ENCODE peak calls at places on chromosomes 4 and X, in four cellular contexts. G, A, Q and X are unnamed samples.

GRCh38 chr4:83171640-83172039 is 57.1 kb upstream of the PLAC8 start:
- DNase-seq in G (no peak), A (no peak), Q (no peak), X (no peak)

GRCh38 chr4:175371091-175371490 is 441.0 kb downstream of the GPM6A start:
- DNase-seq in G (no peak), A (no peak), Q (no peak), X (no peak)

GRCh38 chr4:113584407-113585150 is 177.0 kb downstream of the CAMK2D start:
- DNase-seq in G (no peak), A (no peak), Q (no peak), X (no peak)

GRCh38 chr4:87843936-87844335 is 11.2 kb downstream of the MEPE start:
- DNase-seq in G (peak), A (no peak), Q (no peak), X (peak)

GRCh38 chr4:84870398-84871163 is 95.9 kb downstream of the WDFY3 start:
- DNase-seq in G (no peak), A (no peak), Q (no peak), X (peak)

GRCh38 chrX:68895339-68896250 is 66.8 kb downstream of the EFNB1 start:
- DNase-seq in G (peak), A (peak), Q (peak), X (peak)

GRCh38 chr4:75708218-75708691 is 16.1 kb upstream of the USO1 start:
- DNase-seq in G (no peak), A (no peak), Q (no peak), X (no peak)

GRCh38 chr4:187480146-187481145 is 515.1 kb upstream of the ZFP42 start:
- DNase-seq in G (peak), A (no peak), Q (no peak), X (peak)

GRCh38 chr4:173652283-173652931 is 122.4 kb upstream of the HAND2 start:
- DNase-seq in G (no peak), A (no peak), Q (peak), X (no peak)

GRCh38 chrX:79287724-79288123 is 79.4 kb downstream of the ITM2A start:
- DNase-seq in G (no peak), A (no peak), Q (no peak), X (no peak)

GRCh38 chrX:38929966-38930421 is 128.7 kb downstream of the MID1IP1 start:
- DNase-seq in G (no peak), A (no peak), Q (no peak), X (peak)

GRCh38 chr4:29710519-29710918 is 1009.6 kb upstream of the PCDH7 start:
- DNase-seq in G (no peak), A (no peak), Q (no peak), X (no peak)

GRCh38 chrX:142001934-142002333 is 98.2 kb downstream of the MAGEC1 start:
- DNase-seq in G (no peak), A (no peak), Q (no peak), X (no peak)

GRCh38 chr4:151329217-151330007 is 4.0 kb upstream of the SH3D19 start:
- DNase-seq in G (no peak), A (no peak), Q (no peak), X (no peak)

GRCh38 chrX:31931225-31931624 is 859.4 kb upstream of the FTHL17 start:
- DNase-seq in G (no peak), A (no peak), Q (no peak), X (no peak)

GRCh38 chr4:140609548-140610425 is 41.0 kb upstream of the UCP1 start:
- DNase-seq in G (no peak), A (no peak), Q (no peak), X (peak)

GRCh38 chr4:158018831-158019230 is 154.0 kb downstream of the GASK1B start:
- DNase-seq in G (no peak), A (no peak), Q (no peak), X (no peak)

GRCh38 chr4:113157086-113157857 is 107.8 kb downstream of the ANK2 start:
- DNase-seq in G (no peak), A (no peak), Q (no peak), X (no peak)

GRCh38 chr4:2274320-2275043 is 12.6 kb upstream of the MXD4 start:
- DNase-seq in G (no peak), A (peak), Q (no peak), X (no peak)

GRCh38 chr4:10095296-10095991 is 21.2 kb downstream of the WDR1 start:
- DNase-seq in G (no peak), A (no peak), Q (no peak), X (no peak)

GRCh38 chr4:99808260-99808857 is 8.3 kb upstream of the DAPP1 start:
- DNase-seq in G (peak), A (peak), Q (no peak), X (peak)

GRCh38 chr4:108651068-108651794 is 832 bp downstream of the OSTC start:
- DNase-seq in G (no peak), A (no peak), Q (no peak), X (no peak)

GRCh38 chrX:154436597-154437397 is at the start of gene GDI1:
- DNase-seq in G (no peak), A (peak), Q (no peak), X (peak)

GRCh38 chrX:148365233-148365632 is 135.2 kb upstream of the AFF2 start:
- DNase-seq in G (no peak), A (no peak), Q (no peak), X (no peak)

GRCh38 chr4:26069218-26069617 is 155.2 kb downstream of the SMIM20 start:
- DNase-seq in G (no peak), A (no peak), Q (no peak), X (no peak)

GRCh38 chrX:153818571-153819397 is 11.6 kb downstream of the PDZD4 start:
- DNase-seq in G (no peak), A (peak), Q (no peak), X (peak)

GRCh38 chr4:80362578-80363181 is 27.1 kb downstream of the CFAP299 start:
- DNase-seq in G (no peak), A (peak), Q (no peak), X (no peak)

GRCh38 chr4:184348311-184349233 is 125.8 kb downstream of the IRF2 start:
- DNase-seq in G (no peak), A (no peak), Q (no peak), X (no peak)
- TF ChIP-seq POLR2A in G (no peak), A (no peak), Q (no peak), X (no peak)

GRCh38 chr4:6681191-6681590 is 12.5 kb upstream of the S100P start:
- DNase-seq in G (no peak), A (peak), Q (no peak), X (no peak)

GRCh38 chr4:6673660-6674499 is 19.8 kb upstream of the S100P start:
- DNase-seq in G (peak), A (peak), Q (peak), X (peak)

GRCh38 chr4:6674500-6675149 is 19.1 kb upstream of the S100P start:
- DNase-seq in G (no peak), A (no peak), Q (no peak), X (no peak)

GRCh38 chr4:6680372-6681034 is 13.2 kb upstream of the S100P start:
- DNase-seq in G (no peak), A (peak), Q (no peak), X (no peak)

DNA sequence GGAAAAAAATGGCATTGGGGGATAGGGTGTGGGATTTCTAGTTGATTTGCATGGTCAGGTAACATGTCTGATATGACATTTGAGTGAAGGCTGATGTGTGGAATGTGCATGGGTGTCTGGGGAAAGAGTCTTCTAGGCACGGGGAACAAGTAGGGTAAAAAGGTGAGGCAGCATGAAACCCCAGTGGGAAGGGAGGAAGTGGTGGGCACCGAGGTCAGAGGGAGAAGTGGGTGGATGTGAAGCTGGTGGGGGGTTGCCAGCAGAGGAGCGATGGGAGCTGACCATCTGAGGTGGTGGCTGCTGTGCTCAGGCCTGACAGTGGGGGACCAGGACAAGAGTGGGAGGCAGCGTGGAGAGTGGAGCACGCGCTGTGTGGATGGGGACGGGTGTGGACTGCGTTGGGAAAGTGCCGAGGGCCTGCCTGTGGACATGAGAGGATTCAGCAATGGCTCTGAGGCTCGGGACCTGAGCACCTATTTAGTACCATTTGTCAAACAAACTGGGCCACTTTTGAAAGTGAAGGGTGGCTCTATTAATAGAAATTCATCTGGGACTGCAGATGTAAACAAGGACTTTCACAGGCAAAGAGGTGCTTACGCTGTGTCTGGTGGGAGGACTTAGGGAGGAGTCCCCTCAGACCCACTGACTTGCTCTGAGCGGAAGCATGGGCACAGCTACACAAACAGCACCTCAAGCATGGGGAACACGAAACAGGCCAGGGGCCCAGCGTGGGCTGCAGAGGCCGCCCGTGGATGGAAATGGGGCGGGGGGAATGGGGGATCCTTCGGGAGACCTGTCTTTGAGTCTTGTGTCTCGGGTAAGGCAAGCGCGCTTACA is 16.7 kb upstream of the S100P start:
- DNase-seq in G (no peak), A (peak), Q (no peak), X (no peak)
- TF ChIP-seq POLR2A in G (no peak), A (no peak), Q (no peak), X (no peak)

DNA sequence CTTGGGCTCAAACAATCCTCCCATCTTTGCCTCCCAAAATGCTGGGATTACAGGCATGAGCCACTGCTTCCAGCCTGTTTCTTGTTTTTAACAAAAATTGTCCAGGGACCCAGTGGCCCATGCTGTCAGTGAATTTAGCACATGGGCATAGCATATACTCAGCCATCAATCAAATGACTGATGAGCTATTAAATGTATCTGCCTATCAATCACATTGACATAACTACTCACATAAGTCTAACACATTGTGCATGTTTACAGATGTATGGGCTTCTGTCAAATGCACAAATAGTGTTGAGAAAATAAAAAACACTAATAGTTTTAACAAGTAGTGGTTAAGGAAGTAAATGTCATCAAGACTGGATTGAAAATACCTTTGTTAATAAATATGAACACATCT is 249.4 kb downstream of the COX18 start:
- DNase-seq in G (no peak), A (no peak), Q (no peak), X (no peak)
- TF ChIP-seq POLR2A in G (no peak), A (no peak), Q (no peak), X (no peak)

DNA sequence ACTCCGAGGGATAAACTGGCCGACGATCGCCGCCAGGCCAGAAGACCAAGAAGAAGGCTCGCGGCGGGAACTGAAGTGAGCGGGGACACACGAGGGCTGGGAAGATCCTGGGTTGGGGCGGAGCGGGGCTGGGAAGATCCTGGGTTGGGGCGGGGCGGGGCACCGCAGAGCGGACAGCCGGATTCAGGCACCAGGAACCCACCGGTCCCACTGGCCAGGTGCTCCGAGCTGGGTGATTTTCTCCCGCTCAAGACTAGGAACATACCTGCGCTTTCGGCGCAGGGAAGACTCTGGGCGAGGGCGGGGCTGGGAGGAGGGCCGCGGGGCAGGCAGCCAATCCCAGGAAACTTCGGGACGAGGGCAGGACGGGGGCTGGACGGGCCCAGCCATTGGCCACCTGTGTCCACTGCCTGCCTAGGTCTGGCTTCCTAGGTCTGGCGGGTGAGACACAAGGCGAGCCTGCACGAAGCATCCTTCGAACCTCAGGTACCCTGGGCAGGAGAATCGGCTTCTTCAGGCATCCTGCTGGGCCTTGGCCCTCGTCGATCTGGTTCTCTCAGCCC is at the start of gene ERVMER34-1:
- DNase-seq in G (peak), A (no peak), Q (peak), X (no peak)
- TF ChIP-seq POLR2A in G (no peak), A (no peak), Q (peak), X (no peak)

GRCh38 chr4:185384877-185385465 is 10.8 kb downstream of the LRP2BP start:
- DNase-seq in G (no peak), A (no peak), Q (no peak), X (no peak)
- TF ChIP-seq POLR2A in G (no peak), A (no peak), Q (no peak), X (no peak)

GRCh38 chr4:124713213-124713592 is 671 bp upstream of the ANKRD50 start:
- DNase-seq in G (peak), A (peak), Q (peak), X (peak)

GRCh38 chr4:124710253-124710849 is 2.2 kb downstream of the ANKRD50 start:
- DNase-seq in G (no peak), A (no peak), Q (no peak), X (no peak)

GRCh38 chr4:124712417-124713212 is at the start of gene ANKRD50:
- DNase-seq in G (peak), A (peak), Q (peak), X (peak)

GRCh38 chr4:124710911-124711310 is 1.6 kb downstream of the ANKRD50 start:
- DNase-seq in G (no peak), A (no peak), Q (no peak), X (no peak)

GRCh38 chr4:124711469-124712416 is 789 bp downstream of the ANKRD50 start:
- DNase-seq in G (peak), A (no peak), Q (peak), X (peak)
- TF ChIP-seq POLR2A in G (no peak), A (no peak), Q (peak), X (peak)